ENCODE peak calls at places on chromosomes 13 and 19, in nine cellular contexts. D is endodermal cell; S is A549; V is breast epithelium; R is CD8-positive, alpha-beta T cell; F is pancreas; P is heart right ventricle; Y is stomach; Q is heart left ventricle. J is an unnamed sample. For H3K4me1 and H3K9me3, the result is how much of the 10 kb centered on the place peaks cover.

GRCh38 chr13:49112782-49113525 is 107.2 kb upstream of the MLNR start:
- DNase-seq in D (no peak), S (no peak), V (no peak), R (no peak), F (no peak), P (no peak), Y (no peak), Q (no peak), J (no peak)

GRCh38 chr13:57311009-57311586 is 144.1 kb downstream of the PRR20E start:
- DNase-seq in D (peak), S (no peak), V (no peak), R (no peak), F (no peak), P (no peak), Y (no peak), Q (no peak), J (no peak)

GRCh38 chr19:49422407-49423277 is 599 bp downstream of the PTH2 start:
- DNase-seq in D (peak), S (peak), V (no peak), R (no peak), F (no peak), P (no peak), Y (no peak), Q (no peak), J (peak)

GRCh38 chr19:19956431-19957075 is 55.8 kb downstream of the ZNF93 start:
- DNase-seq in D (peak), S (no peak), V (no peak), R (no peak), F (no peak), P (no peak), Y (no peak), Q (no peak), J (no peak)

GRCh38 chr13:29500426-29500825 is 95.1 kb downstream of the SLC7A1 start:
- DNase-seq in D (no peak), S (no peak), V (no peak), R (no peak), F (no peak), P (no peak), Y (no peak), Q (no peak), J (no peak)

GRCh38 chr19:6710273-6711077 is 10.0 kb downstream of the C3 start:
- DNase-seq in D (peak), S (no peak), V (no peak), R (no peak), F (no peak), P (no peak), Y (no peak), Q (no peak), J (no peak)

GRCh38 chr13:30796833-30797601 is 61.7 kb downstream of the ALOX5AP start:
- DNase-seq in D (no peak), S (no peak), V (peak), R (no peak), F (no peak), P (no peak), Y (no peak), Q (no peak), J (no peak)

GRCh38 chr13:22316494-22317025 is 645.7 kb downstream of the FGF9 start:
- DNase-seq in D (no peak), S (no peak), V (no peak), R (no peak), F (no peak), P (no peak), Y (no peak), Q (no peak), J (no peak)

GRCh38 chr13:36026556-36026955 is 104.6 kb downstream of the DCLK1 start:
- DNase-seq in D (no peak), S (no peak), V (no peak), R (no peak), F (no peak), P (no peak), Y (no peak), Q (no peak), J (no peak)

GRCh38 chr13:24777171-24777570 is 13.2 kb downstream of the RNF17 start:
- DNase-seq in D (no peak), S (no peak), V (no peak), R (no peak), F (no peak), P (no peak), Y (no peak), Q (no peak), J (no peak)

GRCh38 chr13:79541426-79542049 is 60.6 kb downstream of the NDFIP2 start:
- DNase-seq in D (no peak), S (peak), V (no peak), R (no peak), F (no peak), P (no peak), Y (no peak), Q (no peak), J (no peak)

GRCh38 chr19:47272448-47273312 is 2.0 kb upstream of the INAFM1 start:
- DNase-seq in D (peak), S (no peak), V (no peak), R (no peak), F (no peak), P (peak), Y (peak), Q (peak), J (peak)

GRCh38 chr13:28805193-28805819 is 14.8 kb upstream of the MTUS2 start:
- DNase-seq in D (peak), S (peak), V (no peak), R (no peak), F (no peak), P (peak), Y (no peak), Q (no peak), J (no peak)

GRCh38 chr19:18675779-18676178 is 7.7 kb upstream of the CRTC1 start:
- DNase-seq in D (peak), S (no peak), V (no peak), R (no peak), F (no peak), P (no peak), Y (no peak), Q (no peak), J (no peak)

GRCh38 chr19:4386038-4386782 is 14.1 kb downstream of the SH3GL1 start:
- DNase-seq in D (no peak), S (no peak), V (no peak), R (no peak), F (no peak), P (no peak), Y (no peak), Q (no peak), J (peak)

GRCh38 chr13:45393941-45394570 is 24.1 kb downstream of the SLC25A30 start:
- DNase-seq in D (peak), S (peak), V (no peak), R (no peak), F (no peak), P (peak), Y (peak), Q (peak), J (no peak)

GRCh38 chr13:94966380-94966779 is 254.0 kb upstream of the SOX21 start:
- DNase-seq in D (no peak), S (no peak), V (no peak), R (no peak), F (no peak), P (no peak), Y (no peak), Q (no peak), J (no peak)

GRCh38 chr13:114101831-114102520 is 30.4 kb downstream of the RASA3 start:
- DNase-seq in D (peak), S (no peak), V (peak), R (no peak), F (peak), P (no peak), Y (no peak), Q (no peak), J (peak)

GRCh38 chr19:57269515-57270250 is 10.6 kb upstream of the ZNF460 start:
- DNase-seq in D (no peak), S (no peak), V (no peak), R (no peak), F (no peak), P (no peak), Y (no peak), Q (no peak), J (no peak)

GRCh38 chr19:33492090-33492489 is 29.5 kb downstream of the PEPD start:
- DNase-seq in D (no peak), S (no peak), V (no peak), R (no peak), F (peak), P (no peak), Y (no peak), Q (no peak), J (no peak)

GRCh38 chr13:106493569-106493968 is 41.9 kb downstream of the EFNB2 start:
- DNase-seq in D (no peak), S (no peak), V (no peak), R (no peak), F (no peak), P (no peak), Y (no peak), Q (no peak), J (no peak)

GRCh38 chr13:43666403-43666802 is 120.4 kb downstream of the ENOX1 start:
- DNase-seq in D (no peak), S (no peak), V (no peak), R (no peak), F (no peak), P (no peak), Y (no peak), Q (no peak), J (no peak)

GRCh38 chr13:46104868-46105267 is at the start of gene CPB2:
- DNase-seq in D (no peak), S (no peak), V (no peak), R (no peak), F (no peak), P (no peak), Y (no peak), Q (no peak), J (no peak)

GRCh38 chr19:15378529-15379082 is 981 bp downstream of the AKAP8 start:
- DNase-seq in D (peak), S (peak), V (no peak), R (no peak), F (peak), P (no peak), Y (peak), Q (no peak), J (no peak)

GRCh38 chr19:15441317-15441716 is 8.4 kb downstream of the WIZ start:
- DNase-seq in D (no peak), S (no peak), V (no peak), R (no peak), F (no peak), P (no peak), Y (no peak), Q (no peak), J (no peak)

GRCh38 chr19:12893582-12893981 is 2.6 kb downstream of the GCDH start:
- DNase-seq in D (no peak), S (no peak), V (no peak), R (no peak), F (no peak), P (no peak), Y (no peak), Q (no peak), J (no peak)

GRCh38 chr13:72180253-72180952 is 313.4 kb upstream of the DACH1 start:
- DNase-seq in D (peak), S (no peak), V (no peak), R (no peak), F (no peak), P (no peak), Y (no peak), Q (no peak), J (no peak)

GRCh38 chr13:97873398-97873797 is 80.1 kb upstream of the IPO5 start:
- DNase-seq in D (no peak), S (no peak), V (no peak), R (no peak), F (no peak), P (no peak), Y (no peak), Q (no peak), J (no peak)

GRCh38 chr13:33228645-33229445 is 56.7 kb downstream of the STARD13 start:
- DNase-seq in D (peak), S (peak), V (no peak), R (no peak), F (no peak), P (no peak), Y (no peak), Q (no peak), J (no peak)

GRCh38 chr19:37872383-37872782 is 34.0 kb downstream of the WDR87 start:
- DNase-seq in D (no peak), S (no peak), V (no peak), R (no peak), F (no peak), P (no peak), Y (no peak), Q (no peak), J (no peak)

GRCh38 chr13:38685974-38686571 is 804 bp upstream of the FREM2 start:
- DNase-seq in D (peak), S (peak), V (no peak), R (no peak), F (no peak), P (no peak), Y (no peak), Q (no peak), J (no peak)

GRCh38 chr19:18596752-18597157 is 8.2 kb downstream of the REX1BD start:
- DNase-seq in D (peak), S (peak), V (no peak), R (no peak), F (peak), P (no peak), Y (peak), Q (no peak), J (no peak)

GRCh38 chr19:19268453-19269385 is 4.4 kb downstream of the TM6SF2 start:
- DNase-seq in D (no peak), S (no peak), V (no peak), R (no peak), F (no peak), P (no peak), Y (no peak), Q (no peak), J (no peak)

GRCh38 chr13:20174656-20175405 is 14.0 kb upstream of the GJA3 start:
- DNase-seq in D (peak), S (peak), V (peak), R (no peak), F (peak), P (peak), Y (peak), Q (peak), J (peak)

GRCh38 chr13:41821195-41821594 is 139.7 kb downstream of the VWA8 start:
- DNase-seq in D (no peak), S (no peak), V (no peak), R (no peak), F (no peak), P (no peak), Y (no peak), Q (no peak), J (no peak)

GRCh38 chr13:41822560-41822959 is 138.3 kb downstream of the VWA8 start:
- DNase-seq in D (no peak), S (no peak), V (no peak), R (no peak), F (no peak), P (no peak), Y (no peak), Q (no peak), J (no peak)

GRCh38 chr13:41825691-41826090 is 135.2 kb downstream of the VWA8 start:
- DNase-seq in D (no peak), S (no peak), V (no peak), R (no peak), F (no peak), P (no peak), Y (no peak), Q (no peak), J (no peak)

GRCh38 chr13:41827507-41828213 is 133.2 kb downstream of the VWA8 start:
- DNase-seq in D (no peak), S (peak), V (no peak), R (no peak), F (no peak), P (no peak), Y (no peak), Q (no peak), J (no peak)

GRCh38 chr13:41823486-41823885 is 137.4 kb downstream of the VWA8 start:
- DNase-seq in D (no peak), S (no peak), V (no peak), R (no peak), F (no peak), P (no peak), Y (no peak), Q (no peak), J (no peak)
- H3K4me1 ChIP-seq in D (under half), S (under half), V (under half), R (under half), F (under half), P (under half), Y (under half), Q (under half), J (under half)

DNA sequence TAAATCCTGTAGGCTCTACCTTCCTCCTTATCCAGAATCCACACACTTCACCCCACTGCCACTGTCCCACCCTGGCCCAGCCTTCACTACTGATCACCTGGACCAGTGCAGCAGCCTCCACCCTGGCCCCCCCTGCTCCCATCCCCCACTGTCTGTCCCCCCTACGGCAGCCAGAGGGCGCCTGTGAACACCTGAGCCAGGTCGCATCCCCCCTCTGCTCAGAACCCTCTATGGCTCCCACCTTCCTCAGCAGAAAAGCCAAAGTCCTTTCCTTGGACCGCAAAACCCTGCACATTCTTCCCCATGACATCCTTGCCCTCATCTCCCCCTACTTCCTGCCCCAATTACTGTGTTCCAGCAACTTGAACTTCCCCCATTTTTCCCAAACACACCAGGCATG is 20.6 kb downstream of the ELAVL3 start:
- DNase-seq in D (peak), S (no peak), V (no peak), R (no peak), F (no peak), P (no peak), Y (no peak), Q (no peak), J (no peak)
- TF ChIP-seq CTCF in D (peak), S (no peak), V (no peak), R (no peak), F (no peak), P (peak), Y (no peak), Q (no peak), J (no peak)

GRCh38 chr13:25876256-25876655 is 175.6 kb downstream of the SHISA2 start:
- DNase-seq in D (no peak), S (no peak), V (no peak), R (no peak), F (no peak), P (no peak), Y (no peak), Q (no peak), J (no peak)
- H3K9me3 ChIP-seq in D (under half), S (under half), V (under half), R (under half), F (under half), P (under half), Y (under half), Q (under half), J (under half)

GRCh38 chr19:42563352-42564210 is 31.1 kb downstream of the CEACAM8 start:
- DNase-seq in D (peak), S (peak), V (no peak), R (no peak), F (no peak), P (peak), Y (peak), Q (no peak), J (no peak)

GRCh38 chr19:42571136-42571535 is 23.6 kb downstream of the CEACAM8 start:
- DNase-seq in D (no peak), S (no peak), V (no peak), R (no peak), F (no peak), P (no peak), Y (no peak), Q (no peak), J (no peak)

GRCh38 chr19:42568006-42568405 is 26.7 kb downstream of the CEACAM8 start:
- DNase-seq in D (no peak), S (no peak), V (no peak), R (no peak), F (no peak), P (no peak), Y (no peak), Q (no peak), J (no peak)

GRCh38 chr19:42569193-42569592 is 25.5 kb downstream of the CEACAM8 start:
- DNase-seq in D (no peak), S (no peak), V (no peak), R (no peak), F (no peak), P (no peak), Y (no peak), Q (no peak), J (no peak)

DNA sequence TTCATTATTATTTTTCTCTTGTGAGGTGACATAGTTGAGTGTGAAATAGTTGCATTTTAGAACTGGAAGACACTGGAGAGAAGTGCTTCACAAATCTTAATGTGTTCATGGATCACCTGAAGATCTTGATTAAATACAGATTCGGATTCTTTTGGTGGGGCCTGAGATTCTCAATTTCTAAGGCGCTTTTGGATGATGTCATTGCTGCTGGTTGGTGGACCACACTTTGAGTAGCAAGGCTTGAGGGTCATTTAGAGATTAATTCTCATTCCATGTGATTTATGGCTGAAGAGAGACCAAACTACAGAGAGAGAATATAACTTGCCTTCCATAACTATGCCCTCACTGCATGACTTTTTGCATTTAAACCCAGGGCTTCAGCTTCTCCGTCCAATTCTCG is 27.2 kb downstream of the CEACAM8 start:
- DNase-seq in D (no peak), S (no peak), V (no peak), R (no peak), F (no peak), P (no peak), Y (no peak), Q (no peak), J (no peak)
- H3K4me1 ChIP-seq in D (under half), S (under half), V (under half), R (under half), F (under half), P (under half), Y (under half), Q (under half), J (under half)

DNA sequence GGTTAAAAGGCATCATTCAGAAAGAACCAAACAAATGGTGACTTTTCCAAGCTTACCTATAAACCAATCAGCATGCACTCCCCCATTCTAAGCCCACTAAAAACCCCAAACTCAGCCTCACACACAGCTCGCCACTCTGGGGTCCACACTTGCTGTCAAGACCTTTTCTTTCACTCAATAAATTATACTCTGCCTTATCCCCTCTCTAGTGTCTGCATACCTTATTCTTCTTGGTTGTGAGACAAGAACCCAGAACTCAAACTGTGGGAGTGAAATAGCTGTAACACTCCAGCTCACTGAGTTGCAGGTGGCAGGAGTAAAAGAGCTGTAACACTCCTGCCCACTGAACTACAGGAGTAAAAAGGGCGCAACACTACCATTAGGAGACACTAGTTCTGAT is 559.0 kb downstream of the TBC1D4 start:
- DNase-seq in D (no peak), S (no peak), V (no peak), R (no peak), F (no peak), P (no peak), Y (no peak), Q (no peak), J (no peak)
- TF ChIP-seq CTCF in D (no peak), S (no peak), V (no peak), R (no peak), F (no peak), P (no peak), Y (no peak), Q (no peak), J (no peak)

GRCh38 chr13:59976856-59977255 is 186.9 kb downstream of the DIAPH3 start:
- DNase-seq in D (no peak), S (no peak), V (no peak), R (no peak), F (no peak), P (no peak), Y (no peak), Q (no peak), J (no peak)
- H3K9me3 ChIP-seq in D (under half), S (under half), V (under half), R (under half), F (under half), P (under half), Y (under half), Q (under half), J (under half)

DNA sequence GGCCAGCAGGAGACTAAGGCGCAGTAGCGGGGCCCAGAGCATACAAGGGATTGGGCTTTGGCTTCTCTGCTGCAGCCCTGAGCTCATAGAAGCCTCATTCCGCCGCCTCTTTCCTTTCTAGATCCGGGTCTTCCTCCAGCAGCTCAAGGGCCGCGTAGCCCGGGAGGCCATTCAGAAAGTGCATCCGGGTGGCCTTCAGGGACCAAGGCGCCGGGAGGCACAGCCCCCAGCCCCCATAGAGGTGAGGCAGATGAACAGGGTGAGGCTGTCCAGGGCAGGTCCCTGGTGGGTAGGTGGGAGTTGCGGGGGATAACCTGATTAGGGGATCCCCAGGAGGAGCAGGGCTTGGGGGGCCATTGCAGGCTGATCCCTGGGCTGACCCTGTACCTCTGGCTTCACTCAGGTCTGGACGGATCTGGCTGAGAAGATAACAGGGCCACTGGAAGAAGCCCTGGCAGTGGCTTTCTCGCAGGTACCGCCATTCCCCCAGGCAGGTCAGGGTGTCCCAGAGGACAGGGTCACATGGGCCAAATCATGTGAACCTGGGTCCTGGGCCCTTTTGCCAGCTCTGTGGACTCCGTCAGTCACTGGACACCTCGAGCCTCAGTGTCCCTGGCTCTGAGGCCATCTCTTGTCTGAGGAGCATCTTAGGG is 1.3 kb downstream of the SNAPC2 start:
- DNase-seq in D (no peak), S (no peak), V (no peak), R (no peak), F (peak), P (no peak), Y (no peak), Q (no peak), J (peak)
- H3K4me1 ChIP-seq in D (under half), S (under half), V (under half), R (under half), F (under half), P (half or more), Y (half or more), Q (half or more), J (under half)

GRCh38 chr13:52026246-52026626 is 1.7 kb downstream of the UTP14C start:
- DNase-seq in D (peak), S (no peak), V (no peak), R (no peak), F (no peak), P (no peak), Y (no peak), Q (no peak), J (no peak)
- TF ChIP-seq CTCF in D (peak), S (no peak), V (no peak), R (no peak), F (no peak), P (no peak), Y (no peak), Q (no peak), J (no peak)

J was measured in psoas muscle.